ENCODE peak calls at places on chromosomes 5 and 9, in five cellular contexts. D, K, E, V and M are unnamed samples.

GRCh38 chr5:173477320-173478055 is 139.0 kb downstream of the BOD1 start:
- DNase-seq in D (no peak), V (no peak), E (no peak), K (no peak), M (no peak)

GRCh38 chr5:125659316-125660071 is 763.7 kb upstream of the GRAMD2B start:
- DNase-seq in E (peak), K (peak), D (no peak), V (no peak), M (no peak)

GRCh38 chr5:167708449-167708848 is 583.0 kb upstream of the WWC1 start:
- DNase-seq in E (no peak), K (no peak), D (no peak), V (no peak), M (no peak)

GRCh38 chr5:158387499-158387898 is 528.6 kb upstream of the CLINT1 start:
- DNase-seq in V (no peak), K (no peak), E (no peak), D (no peak), M (no peak)

GRCh38 chr9:108512426-108513173 is 343.2 kb downstream of the ACTL7B start:
- DNase-seq in K (no peak), E (no peak), V (no peak), D (no peak), M (no peak)

GRCh38 chr5:5886812-5887486 is 464.5 kb downstream of the ICE1 start:
- DNase-seq in V (no peak), D (peak), E (no peak), K (no peak), M (peak)

GRCh38 chr9:114836769-114837168 is 30.9 kb upstream of the TNFSF15 start:
- DNase-seq in K (no peak), V (no peak), E (no peak), D (no peak), M (no peak)

GRCh38 chr5:51389582-51390463 is 6.6 kb downstream of the ISL1 start:
- DNase-seq in E (no peak), V (no peak), K (no peak), D (no peak), M (no peak)

GRCh38 chr5:102930244-102930643 is 175.1 kb downstream of the PAM start:
- DNase-seq in K (no peak), D (no peak), E (no peak), V (no peak), M (no peak)

GRCh38 chr9:112308576-112308975 is 24.8 kb downstream of the PTBP3 start:
- DNase-seq in E (no peak), V (no peak), D (no peak), K (no peak), M (no peak)

GRCh38 chr9:136882109-136882946 is 4.0 kb upstream of the TRAF2 start:
- DNase-seq in K (peak), E (no peak), V (peak), D (peak), M (peak)

GRCh38 chr9:93827545-93828330 is 127.4 kb downstream of the BARX1 start:
- DNase-seq in K (peak), D (peak), V (no peak), E (no peak), M (peak)

GRCh38 chr9:12708562-12709298 is 15.5 kb downstream of the TYRP1 start:
- DNase-seq in V (no peak), K (peak), D (no peak), E (no peak), M (no peak)

GRCh38 chr9:137150485-137151060 is 11.6 kb downstream of the GRIN1 start:
- DNase-seq in V (no peak), E (no peak), D (peak), K (no peak), M (no peak)

GRCh38 chr9:15018238-15018637 is 108.0 kb upstream of the FREM1 start:
- DNase-seq in K (no peak), E (no peak), V (no peak), D (no peak), M (no peak)

GRCh38 chr9:121485618-121486531 is 13.8 kb downstream of the GGTA1 start:
- DNase-seq in E (no peak), K (no peak), V (no peak), D (no peak), M (no peak)

GRCh38 chr9:69078581-69078980 is 43.0 kb downstream of the FXN start:
- DNase-seq in V (no peak), E (peak), K (no peak), D (no peak), M (peak)

GRCh38 chr5:148837383-148837782 is 11.0 kb downstream of the ADRB2 start:
- DNase-seq in D (no peak), K (no peak), E (no peak), V (no peak), M (no peak)

GRCh38 chr5:114184006-114184405 is 177.9 kb upstream of the KCNN2 start:
- DNase-seq in E (no peak), V (no peak), D (no peak), K (peak), M (no peak)

GRCh38 chr5:1052641-1053390 is 44.2 kb downstream of the NKD2 start:
- DNase-seq in K (no peak), D (no peak), V (no peak), E (no peak), M (no peak)

GRCh38 chr5:163447191-163447590 is 9.8 kb downstream of the CCNG1 start:
- DNase-seq in D (no peak), E (no peak), K (no peak), V (no peak), M (no peak)
- TF ChIP-seq POLR2A in D (no peak), E (no peak), K (no peak), V (no peak), M (no peak)

DNA sequence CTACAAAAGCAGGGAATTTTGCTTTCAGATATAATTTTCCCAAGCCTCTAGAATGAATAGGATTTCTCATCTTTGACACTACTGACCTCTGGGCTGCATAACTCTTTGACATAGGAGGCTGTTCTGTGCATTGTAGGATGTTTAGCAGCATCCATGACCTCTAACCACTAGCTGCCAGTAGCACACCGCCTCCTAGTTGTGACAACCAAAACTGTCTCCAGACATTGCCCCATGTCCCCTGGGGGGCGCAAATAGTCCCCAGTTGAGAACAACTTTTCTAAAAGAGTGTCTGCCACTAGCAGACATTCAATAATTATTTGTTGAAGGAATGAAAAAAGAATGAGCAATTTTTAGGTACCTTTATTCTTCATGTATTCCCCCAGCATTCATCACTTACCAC is 51.8 kb downstream of the POU4F3 start:
- DNase-seq in D (no peak), E (no peak), V (no peak), K (no peak), M (no peak)
- TF ChIP-seq CTCF in D (no peak), E (no peak), V (peak), K (no peak), M (no peak)

DNA sequence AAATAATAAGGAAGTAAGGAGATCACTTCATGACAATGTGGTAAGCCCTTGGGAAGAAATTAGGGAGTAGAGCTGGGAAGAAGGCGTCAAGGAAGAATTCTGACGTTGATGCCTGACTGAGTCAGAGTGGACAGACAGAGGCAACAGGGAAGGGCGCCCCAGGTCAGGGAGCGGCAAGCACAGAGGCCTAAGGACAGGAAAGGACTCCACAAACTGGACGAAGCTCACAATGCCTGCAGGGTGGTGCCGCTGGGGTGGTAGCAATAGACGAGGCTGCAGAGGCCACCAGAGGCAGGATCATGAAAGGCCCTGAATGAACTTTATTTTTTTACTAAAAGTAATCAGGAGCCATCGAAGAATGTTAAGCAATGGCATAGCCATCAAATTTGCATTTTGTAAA is 7.6 kb downstream of the DRD1 start:
- DNase-seq in D (no peak), E (no peak), K (no peak), V (no peak), M (no peak)
- TF ChIP-seq POLR2A in D (no peak), E (no peak), K (no peak), V (no peak), M (no peak)

DNA sequence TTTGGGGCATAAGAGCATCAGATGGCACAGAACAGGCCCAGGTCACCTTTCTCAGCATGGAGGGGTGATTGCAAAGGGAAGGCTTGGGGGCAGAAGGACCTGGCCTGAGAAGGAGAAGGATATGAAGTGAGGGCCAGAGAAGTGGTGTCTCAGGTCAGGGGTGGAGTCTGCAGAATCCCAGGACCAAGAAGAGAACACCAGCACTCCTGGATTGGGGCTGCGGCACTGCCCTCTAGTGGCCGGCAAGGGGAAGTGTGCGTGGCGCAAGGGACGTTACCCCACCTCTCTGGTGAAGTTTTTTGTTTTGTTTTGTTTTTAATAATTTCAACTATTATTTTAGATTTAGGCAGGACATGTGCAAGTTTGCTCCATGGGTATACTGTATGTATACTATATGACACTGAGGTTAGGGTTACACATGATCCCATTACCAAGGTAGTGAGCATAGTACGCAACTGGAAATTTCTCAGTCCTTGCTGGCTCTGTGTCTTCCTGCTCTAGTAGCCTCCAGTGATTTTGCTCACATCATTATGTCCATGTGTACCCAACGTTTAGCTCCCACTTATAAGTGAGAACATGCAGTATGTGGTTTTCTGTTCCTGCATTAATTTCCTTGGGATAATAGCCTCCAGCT is 1548.6 kb downstream of the EFNA5 start:
- DNase-seq in E (no peak), V (no peak), K (no peak), D (peak), M (no peak)
- TF ChIP-seq CTCF in E (no peak), V (peak), K (peak), D (peak), M (peak)

GRCh38 chr9:38023661-38024035 is 45.4 kb downstream of the SHB start:
- DNase-seq in E (no peak), D (no peak), V (no peak), K (no peak), M (peak)

GRCh38 chr9:38025166-38025565 is 43.9 kb downstream of the SHB start:
- DNase-seq in V (no peak), K (peak), E (no peak), D (no peak), M (no peak)

GRCh38 chr9:38022995-38023394 is 46.0 kb downstream of the SHB start:
- DNase-seq in V (no peak), D (no peak), E (no peak), K (no peak), M (peak)

GRCh38 chr9:38022203-38022602 is 46.8 kb downstream of the SHB start:
- DNase-seq in D (no peak), E (no peak), V (no peak), K (no peak), M (no peak)

DNA sequence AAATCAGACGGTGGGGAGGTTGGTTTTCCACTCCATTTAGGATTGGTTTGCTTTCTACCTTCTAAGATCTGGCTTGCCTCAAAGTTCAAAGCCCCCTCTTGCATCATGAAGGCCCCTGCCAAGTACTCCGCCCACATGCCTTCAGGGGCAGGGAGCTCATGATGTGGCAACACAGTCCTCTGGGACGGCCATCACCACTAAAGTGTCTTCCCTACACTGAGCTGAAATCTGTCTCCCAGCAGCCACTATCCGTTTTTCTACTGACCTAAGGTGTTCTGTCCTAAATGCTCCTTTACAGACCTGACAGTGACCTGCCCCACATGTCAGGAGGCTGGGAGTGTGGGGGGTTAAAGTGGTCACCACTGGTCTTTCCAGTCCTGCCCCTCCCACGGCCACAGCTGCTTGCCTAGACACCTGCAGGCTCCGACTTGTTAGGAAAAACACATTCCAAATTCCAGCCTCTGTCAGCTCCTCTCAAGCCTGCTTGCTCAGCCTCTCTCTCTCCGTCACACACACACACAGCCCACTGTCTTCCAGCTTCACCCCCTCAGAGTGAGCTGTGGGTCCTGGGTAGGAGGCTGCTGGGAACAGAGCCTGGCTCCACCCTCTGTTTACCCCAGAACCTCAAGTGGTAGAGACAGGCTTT is 44.9 kb downstream of the SHB start:
- DNase-seq in K (peak), D (peak), E (peak), V (no peak), M (peak)
- TF ChIP-seq POLR2A in K (no peak), D (no peak), E (no peak), V (no peak), M (no peak)